ENCODE peak calls at places on chromosomes 3 and 15, in ten cellular contexts. One of them, this sample, is unnamed. For H3K4me1 and H3K27me3, the result is how much of the 10 kb centered on the place peaks cover.

GRCh38 chr15:33735637-33736247 is 232.6 kb upstream of the CHRM5 start:
- DNase-seq in HCT116: peak
- DNase-seq in A673: peak
- DNase-seq in GM23338: peak
- DNase-seq in stomach: peak
- DNase-seq in cardiac muscle cell: peak
- DNase-seq in MM.1S: peak
- DNase-seq in PC-9: no peak
- DNase-seq in esophagus muscularis mucosa: no peak
- DNase-seq in HepG2: peak
- DNase-seq in this sample: no peak

GRCh38 chr3:124351430-124352142 is 359.7 kb upstream of the ROPN1 start:
- DNase-seq in PC-9: no peak
- DNase-seq in HepG2: peak
- DNase-seq in MM.1S: peak
- DNase-seq in stomach: no peak
- DNase-seq in esophagus muscularis mucosa: no peak
- DNase-seq in cardiac muscle cell: peak
- DNase-seq in GM23338: peak
- DNase-seq in A673: peak
- DNase-seq in HCT116: peak
- DNase-seq in this sample: peak

GRCh38 chr3:30625541-30626438 is 19.4 kb downstream of the TGFBR2 start:
- DNase-seq in MM.1S: no peak
- DNase-seq in A673: no peak
- DNase-seq in GM23338: no peak
- DNase-seq in HCT116: peak
- DNase-seq in HepG2: peak
- DNase-seq in cardiac muscle cell: peak
- DNase-seq in PC-9: peak
- DNase-seq in stomach: no peak
- DNase-seq in esophagus muscularis mucosa: no peak
- DNase-seq in this sample: peak

GRCh38 chr3:139737682-139738361 is 60.0 kb upstream of the NMNAT3 start:
- DNase-seq in stomach: no peak
- DNase-seq in MM.1S: no peak
- DNase-seq in esophagus muscularis mucosa: no peak
- DNase-seq in cardiac muscle cell: no peak
- DNase-seq in HepG2: no peak
- DNase-seq in PC-9: no peak
- DNase-seq in A673: no peak
- DNase-seq in HCT116: no peak
- DNase-seq in GM23338: no peak
- DNase-seq in this sample: no peak

GRCh38 chr3:77707271-77707670 is 667.4 kb downstream of the ROBO2 start:
- DNase-seq in HepG2: no peak
- DNase-seq in MM.1S: no peak
- DNase-seq in stomach: no peak
- DNase-seq in A673: peak
- DNase-seq in GM23338: no peak
- DNase-seq in esophagus muscularis mucosa: no peak
- DNase-seq in cardiac muscle cell: peak
- DNase-seq in PC-9: no peak
- DNase-seq in HCT116: no peak
- DNase-seq in this sample: no peak

GRCh38 chr15:47439146-47439869 is 278.0 kb upstream of the SEMA6D start:
- DNase-seq in stomach: no peak
- DNase-seq in PC-9: no peak
- DNase-seq in MM.1S: no peak
- DNase-seq in HepG2: no peak
- DNase-seq in esophagus muscularis mucosa: no peak
- DNase-seq in cardiac muscle cell: no peak
- DNase-seq in GM23338: no peak
- DNase-seq in HCT116: no peak
- DNase-seq in A673: no peak
- DNase-seq in this sample: no peak

GRCh38 chr15:39142500-39142899 is 438.4 kb upstream of the THBS1 start:
- DNase-seq in stomach: no peak
- DNase-seq in esophagus muscularis mucosa: no peak
- DNase-seq in cardiac muscle cell: no peak
- DNase-seq in HCT116: no peak
- DNase-seq in PC-9: no peak
- DNase-seq in A673: no peak
- DNase-seq in HepG2: no peak
- DNase-seq in GM23338: no peak
- DNase-seq in MM.1S: no peak
- DNase-seq in this sample: no peak

GRCh38 chr3:129278970-129279906 is 568 bp downstream of the HMCES start:
- DNase-seq in A673: peak
- DNase-seq in HCT116: peak
- DNase-seq in cardiac muscle cell: peak
- DNase-seq in GM23338: peak
- DNase-seq in HepG2: peak
- DNase-seq in stomach: peak
- DNase-seq in MM.1S: peak
- DNase-seq in PC-9: peak
- DNase-seq in esophagus muscularis mucosa: no peak
- DNase-seq in this sample: peak

GRCh38 chr15:69976366-69976994 is 121.2 kb downstream of the TLE3 start:
- DNase-seq in cardiac muscle cell: peak
- DNase-seq in stomach: no peak
- DNase-seq in A673: peak
- DNase-seq in esophagus muscularis mucosa: no peak
- DNase-seq in MM.1S: peak
- DNase-seq in GM23338: peak
- DNase-seq in HepG2: peak
- DNase-seq in PC-9: no peak
- DNase-seq in HCT116: no peak
- DNase-seq in this sample: peak

GRCh38 chr15:31439328-31439727 is 112.7 kb downstream of the KLF13 start:
- DNase-seq in HCT116: peak
- DNase-seq in esophagus muscularis mucosa: no peak
- DNase-seq in HepG2: peak
- DNase-seq in PC-9: no peak
- DNase-seq in GM23338: peak
- DNase-seq in MM.1S: peak
- DNase-seq in stomach: no peak
- DNase-seq in A673: no peak
- DNase-seq in cardiac muscle cell: no peak
- DNase-seq in this sample: no peak

GRCh38 chr3:122315619-122316018 is 9.4 kb upstream of the CSTA start:
- DNase-seq in A673: no peak
- DNase-seq in HepG2: no peak
- DNase-seq in GM23338: peak
- DNase-seq in stomach: no peak
- DNase-seq in cardiac muscle cell: no peak
- DNase-seq in esophagus muscularis mucosa: no peak
- DNase-seq in PC-9: no peak
- DNase-seq in HCT116: no peak
- DNase-seq in MM.1S: no peak
- DNase-seq in this sample: no peak

GRCh38 chr3:14680716-14681115 is 5.8 kb downstream of the C3orf20 start:
- DNase-seq in GM23338: no peak
- DNase-seq in PC-9: no peak
- DNase-seq in cardiac muscle cell: peak
- DNase-seq in HCT116: no peak
- DNase-seq in A673: no peak
- DNase-seq in stomach: no peak
- DNase-seq in MM.1S: no peak
- DNase-seq in esophagus muscularis mucosa: no peak
- DNase-seq in HepG2: peak
- DNase-seq in this sample: no peak

GRCh38 chr3:14678015-14678503 is 3.1 kb downstream of the C3orf20 start:
- DNase-seq in esophagus muscularis mucosa: no peak
- DNase-seq in PC-9: no peak
- DNase-seq in A673: no peak
- DNase-seq in HCT116: no peak
- DNase-seq in HepG2: peak
- DNase-seq in GM23338: peak
- DNase-seq in MM.1S: no peak
- DNase-seq in cardiac muscle cell: no peak
- DNase-seq in stomach: no peak
- DNase-seq in this sample: no peak

GRCh38 chr3:14676881-14677280 is 1.9 kb downstream of the C3orf20 start:
- DNase-seq in cardiac muscle cell: no peak
- DNase-seq in HepG2: no peak
- DNase-seq in GM23338: no peak
- DNase-seq in stomach: no peak
- DNase-seq in PC-9: no peak
- DNase-seq in esophagus muscularis mucosa: no peak
- DNase-seq in MM.1S: no peak
- DNase-seq in A673: no peak
- DNase-seq in HCT116: no peak
- DNase-seq in this sample: no peak

GRCh38 chr3:14684447-14684846 is 9.5 kb downstream of the C3orf20 start:
- DNase-seq in esophagus muscularis mucosa: no peak
- DNase-seq in PC-9: no peak
- DNase-seq in GM23338: no peak
- DNase-seq in stomach: no peak
- DNase-seq in HCT116: no peak
- DNase-seq in MM.1S: no peak
- DNase-seq in cardiac muscle cell: no peak
- DNase-seq in HepG2: no peak
- DNase-seq in A673: no peak
- DNase-seq in this sample: no peak

DNA sequence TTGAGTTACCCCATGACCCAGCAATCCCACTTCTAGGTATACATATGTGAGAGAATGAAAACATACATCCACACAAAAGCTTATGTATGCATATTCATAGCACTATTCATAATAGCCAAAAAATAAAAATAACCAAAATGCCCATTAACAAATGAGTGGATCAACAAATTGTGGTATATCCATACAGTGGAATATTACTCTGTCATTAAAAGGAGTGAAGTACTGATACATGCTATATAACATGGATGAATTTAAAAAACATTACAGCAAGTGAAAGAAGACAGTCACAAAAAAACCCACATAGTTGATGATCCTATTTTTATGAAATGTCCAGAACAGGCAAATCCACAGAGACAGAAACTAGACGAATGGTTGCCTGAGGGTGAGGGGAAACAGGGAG is 5.2 kb downstream of the C3orf20 start:
- DNase-seq in cardiac muscle cell: no peak
- DNase-seq in HepG2: no peak
- DNase-seq in stomach: no peak
- DNase-seq in HCT116: no peak
- DNase-seq in PC-9: no peak
- DNase-seq in GM23338: no peak
- DNase-seq in A673: no peak
- DNase-seq in esophagus muscularis mucosa: no peak
- DNase-seq in MM.1S: no peak
- DNase-seq in this sample: no peak
- H3K4me1 ChIP-seq in cardiac muscle cell: under half
- H3K4me1 ChIP-seq in HepG2: half or more
- H3K4me1 ChIP-seq in stomach: under half
- H3K4me1 ChIP-seq in HCT116: under half
- H3K4me1 ChIP-seq in PC-9: under half
- H3K4me1 ChIP-seq in GM23338: under half
- H3K4me1 ChIP-seq in A673: under half
- H3K4me1 ChIP-seq in esophagus muscularis mucosa: under half
- H3K4me1 ChIP-seq in MM.1S: under half
- H3K4me1 ChIP-seq in this sample: under half

GRCh38 chr15:77630956-77631789 is 1.5 kb downstream of the LINGO1 start:
- DNase-seq in PC-9: no peak
- DNase-seq in stomach: no peak
- DNase-seq in GM23338: peak
- DNase-seq in HepG2: no peak
- DNase-seq in esophagus muscularis mucosa: no peak
- DNase-seq in cardiac muscle cell: no peak
- DNase-seq in HCT116: no peak
- DNase-seq in A673: no peak
- DNase-seq in MM.1S: no peak
- DNase-seq in this sample: no peak
- H3K27me3 ChIP-seq in PC-9: half or more
- H3K27me3 ChIP-seq in stomach: half or more
- H3K27me3 ChIP-seq in GM23338: under half
- H3K27me3 ChIP-seq in HepG2: under half
- H3K27me3 ChIP-seq in esophagus muscularis mucosa: under half
- H3K27me3 ChIP-seq in cardiac muscle cell: under half
- H3K27me3 ChIP-seq in HCT116: under half
- H3K27me3 ChIP-seq in A673: under half
- H3K27me3 ChIP-seq in MM.1S: half or more
- H3K27me3 ChIP-seq in this sample: half or more

GRCh38 chr3:58486036-58486435 is 5.9 kb upstream of the KCTD6 start:
- DNase-seq in PC-9: no peak
- DNase-seq in HCT116: no peak
- DNase-seq in HepG2: peak
- DNase-seq in cardiac muscle cell: no peak
- DNase-seq in GM23338: no peak
- DNase-seq in A673: no peak
- DNase-seq in esophagus muscularis mucosa: no peak
- DNase-seq in MM.1S: no peak
- DNase-seq in stomach: no peak
- DNase-seq in this sample: no peak
- TF ChIP-seq CTCF in PC-9: no peak
- TF ChIP-seq CTCF in HCT116: no peak
- TF ChIP-seq CTCF in HepG2: peak
- TF ChIP-seq CTCF in cardiac muscle cell: no peak
- TF ChIP-seq CTCF in GM23338: no peak
- TF ChIP-seq CTCF in A673: no peak
- TF ChIP-seq CTCF in esophagus muscularis mucosa: no peak
- TF ChIP-seq CTCF in MM.1S: no peak
- TF ChIP-seq CTCF in stomach: no peak
- TF ChIP-seq CTCF in this sample: no peak

GRCh38 chr15:84748274-84749110 is at the start of gene ZNF592:
- DNase-seq in PC-9: no peak
- DNase-seq in esophagus muscularis mucosa: peak
- DNase-seq in HepG2: peak
- DNase-seq in MM.1S: peak
- DNase-seq in HCT116: no peak
- DNase-seq in stomach: peak
- DNase-seq in A673: peak
- DNase-seq in cardiac muscle cell: peak
- DNase-seq in GM23338: peak
- DNase-seq in this sample: no peak

GRCh38 chr15:84749111-84749991 is 959 bp downstream of the ZNF592 start:
- DNase-seq in stomach: peak
- DNase-seq in PC-9: no peak
- DNase-seq in MM.1S: peak
- DNase-seq in A673: peak
- DNase-seq in GM23338: peak
- DNase-seq in cardiac muscle cell: peak
- DNase-seq in HCT116: no peak
- DNase-seq in HepG2: peak
- DNase-seq in esophagus muscularis mucosa: no peak
- DNase-seq in this sample: no peak

GRCh38 chr15:84750583-84751092 is 2.2 kb downstream of the ZNF592 start:
- DNase-seq in esophagus muscularis mucosa: no peak
- DNase-seq in HCT116: no peak
- DNase-seq in PC-9: no peak
- DNase-seq in stomach: no peak
- DNase-seq in A673: no peak
- DNase-seq in MM.1S: no peak
- DNase-seq in GM23338: no peak
- DNase-seq in HepG2: no peak
- DNase-seq in cardiac muscle cell: no peak
- DNase-seq in this sample: no peak

GRCh38 chr15:84752195-84752594 is 3.8 kb downstream of the ZNF592 start:
- DNase-seq in PC-9: no peak
- DNase-seq in A673: no peak
- DNase-seq in HCT116: no peak
- DNase-seq in esophagus muscularis mucosa: no peak
- DNase-seq in HepG2: peak
- DNase-seq in MM.1S: no peak
- DNase-seq in cardiac muscle cell: no peak
- DNase-seq in GM23338: no peak
- DNase-seq in stomach: no peak
- DNase-seq in this sample: no peak

GRCh38 chr15:84747423-84748273 is 744 bp upstream of the ZNF592 start:
- DNase-seq in stomach: peak
- DNase-seq in MM.1S: no peak
- DNase-seq in PC-9: peak
- DNase-seq in A673: peak
- DNase-seq in HepG2: peak
- DNase-seq in GM23338: peak
- DNase-seq in esophagus muscularis mucosa: peak
- DNase-seq in HCT116: no peak
- DNase-seq in cardiac muscle cell: peak
- DNase-seq in this sample: peak
- H3K4me1 ChIP-seq in stomach: half or more
- H3K4me1 ChIP-seq in MM.1S: under half
- H3K4me1 ChIP-seq in PC-9: under half
- H3K4me1 ChIP-seq in A673: under half
- H3K4me1 ChIP-seq in HepG2: under half
- H3K4me1 ChIP-seq in GM23338: under half
- H3K4me1 ChIP-seq in esophagus muscularis mucosa: half or more
- H3K4me1 ChIP-seq in HCT116: under half
- H3K4me1 ChIP-seq in cardiac muscle cell: under half
- H3K4me1 ChIP-seq in this sample: under half

This sample was measured in foreskin keratinocyte.